ENCODE peak calls at places on chromosomes 5 and 9, in six cellular contexts. A is cardiac muscle cell, I is dorsolateral prefrontal cortex, P is transverse colon, E is mammary epithelial cell, W is bronchial epithelial cell. T is an unnamed sample.

GRCh38 chr5:87770601-87771121 is 357.9 kb upstream of the CCNH start:
- DNase-seq in A (no peak), I (peak; percentile 46), P (no peak), E (no peak), W (no peak), T (no peak)

GRCh38 chr5:8729437-8729836 is 816.4 kb downstream of the SEMA5A start:
- DNase-seq in A (no peak), I (no peak), P (no peak), E (no peak), W (no peak), T (no peak)

GRCh38 chr9:85377751-85378289 is 363.9 kb downstream of the AGTPBP1 start:
- DNase-seq in A (peak; percentile 71), I (no peak), P (no peak), E (peak; percentile 39), W (no peak), T (no peak)

GRCh38 chr9:84750152-84750865 is 80.8 kb downstream of the NTRK2 start:
- DNase-seq in A (no peak), I (no peak), P (no peak), E (peak; percentile 73), W (peak; percentile 82), T (no peak)

GRCh38 chr5:83146441-83146840 is 69.1 kb downstream of the XRCC4 start:
- DNase-seq in A (no peak), I (no peak), P (no peak), E (no peak), W (no peak), T (no peak)

GRCh38 chr5:68548959-68549676 is 333.6 kb downstream of the PIK3R1 start:
- DNase-seq in A (no peak), I (no peak), P (no peak), E (peak; percentile 76), W (no peak), T (no peak)

GRCh38 chr9:14945351-14945750 is 35.1 kb upstream of the FREM1 start:
- DNase-seq in A (no peak), I (no peak), P (no peak), E (no peak), W (no peak), T (no peak)

GRCh38 chr5:38541174-38541724 is 15.2 kb downstream of the LIFR start:
- DNase-seq in A (no peak), I (no peak), P (no peak), E (no peak), W (peak; percentile 68), T (no peak)

GRCh38 chr5:32058101-32058500 is 116.0 kb downstream of the GOLPH3 start:
- DNase-seq in A (no peak), I (no peak), P (no peak), E (peak; percentile 68), W (peak; percentile 72), T (no peak)

GRCh38 chr9:89594811-89595550 is 9.8 kb upstream of the GADD45G start:
- DNase-seq in A (no peak), I (no peak), P (no peak), E (no peak), W (no peak), T (no peak)

GRCh38 chr9:111298831-111299603 is 31.0 kb downstream of the OR2K2 start:
- DNase-seq in A (peak; percentile 40), I (no peak), P (peak; percentile 11), E (peak; percentile 39), W (peak; percentile 61), T (peak; percentile 11)

GRCh38 chr5:88889165-88890069 is 6.4 kb upstream of the MEF2C start:
- DNase-seq in A (peak; percentile 71), I (peak; percentile 63), P (peak; percentile 62), E (no peak), W (no peak), T (no peak)

GRCh38 chr9:78365979-78366697 is 69.2 kb downstream of the PSAT1 start:
- DNase-seq in A (peak; percentile 22), I (no peak), P (no peak), E (no peak), W (peak; percentile 18), T (no peak)

GRCh38 chr5:96743065-96743768 is 64.5 kb downstream of the ERAP1 start:
- DNase-seq in A (no peak), I (no peak), P (no peak), E (peak; percentile 46), W (peak; percentile 58), T (no peak)

GRCh38 chr5:155264809-155265208 is 251.3 kb downstream of the KIF4B start:
- DNase-seq in A (no peak), I (no peak), P (no peak), E (no peak), W (no peak), T (no peak)

GRCh38 chr5:132776077-132776931 is 735 bp downstream of the SEPTIN8 start:
- DNase-seq in A (peak; percentile 35), I (peak; percentile 69), P (peak; percentile 49), E (peak; percentile 14), W (no peak), T (no peak)

GRCh38 chr5:132777209-132778069 is at the start of gene SEPTIN8:
- DNase-seq in A (peak; percentile 79), I (no peak), P (peak; percentile 59), E (peak; percentile 29), W (no peak), T (peak; percentile 14)

GRCh38 chr5:132775439-132776076 is 1.5 kb downstream of the SEPTIN8 start:
- DNase-seq in A (peak; percentile 16), I (no peak), P (no peak), E (peak; percentile 15), W (no peak), T (no peak)

GRCh38 chr5:132778129-132778528 is 1.1 kb upstream of the SEPTIN8 start:
- DNase-seq in A (no peak), I (no peak), P (no peak), E (no peak), W (no peak), T (no peak)

GRCh38 chr5:132776932-132777208 is 169 bp downstream of the SEPTIN8 start:
- DNase-seq in A (no peak), I (no peak), P (no peak), E (no peak), W (no peak), T (no peak)
- H3K27me3 ChIP-seq in A (peaks cover 45% of the 10 kb centered on the region), I (no peaks in the 10 kb centered on the region), P (no peaks in the 10 kb centered on the region), E (no peaks in the 10 kb centered on the region), W (no peaks in the 10 kb centered on the region), T (no peaks in the 10 kb centered on the region)

GRCh38 chr5:169495252-169495548 is 88.4 kb upstream of the SPDL1 start:
- DNase-seq in A (no peak), I (no peak), P (no peak), E (no peak), W (no peak), T (no peak)
- H3K27me3 ChIP-seq in A (no peaks in the 10 kb centered on the region), I (no peaks in the 10 kb centered on the region), P (no peaks in the 10 kb centered on the region), E (no peaks in the 10 kb centered on the region), W (no peaks in the 10 kb centered on the region), T (no peaks in the 10 kb centered on the region)

DNA sequence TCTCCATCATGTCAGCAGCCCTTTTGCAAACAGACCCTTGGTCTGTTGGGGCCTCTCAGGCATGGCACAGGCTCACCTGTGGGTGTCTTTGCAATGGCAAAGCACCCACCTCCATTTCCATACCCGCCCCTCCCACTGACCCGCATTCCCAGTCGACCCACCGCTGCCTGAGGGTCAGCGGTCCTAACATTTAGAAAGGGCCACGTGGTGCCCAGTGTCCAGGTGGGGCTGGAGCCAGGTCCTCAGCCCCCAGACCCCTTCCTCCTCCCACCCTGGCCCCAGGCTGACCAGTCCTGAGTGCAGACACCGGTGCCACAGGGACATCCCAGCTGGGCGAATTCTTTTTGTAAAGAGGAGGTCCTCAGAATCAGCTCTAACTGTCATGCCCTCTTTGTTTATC is 43.3 kb upstream of the CEP72 start:
- DNase-seq in A (no peak), I (no peak), P (no peak), E (no peak), W (no peak), T (no peak)
- H3K27me3 ChIP-seq in A (peaks cover 6% of the 10 kb centered on the region), I (peaks cover 54% of the 10 kb centered on the region), P (peaks cover 64% of the 10 kb centered on the region), E (peaks cover 7% of the 10 kb centered on the region), W (peaks cover 4% of the 10 kb centered on the region), T (no peaks in the 10 kb centered on the region)

DNA sequence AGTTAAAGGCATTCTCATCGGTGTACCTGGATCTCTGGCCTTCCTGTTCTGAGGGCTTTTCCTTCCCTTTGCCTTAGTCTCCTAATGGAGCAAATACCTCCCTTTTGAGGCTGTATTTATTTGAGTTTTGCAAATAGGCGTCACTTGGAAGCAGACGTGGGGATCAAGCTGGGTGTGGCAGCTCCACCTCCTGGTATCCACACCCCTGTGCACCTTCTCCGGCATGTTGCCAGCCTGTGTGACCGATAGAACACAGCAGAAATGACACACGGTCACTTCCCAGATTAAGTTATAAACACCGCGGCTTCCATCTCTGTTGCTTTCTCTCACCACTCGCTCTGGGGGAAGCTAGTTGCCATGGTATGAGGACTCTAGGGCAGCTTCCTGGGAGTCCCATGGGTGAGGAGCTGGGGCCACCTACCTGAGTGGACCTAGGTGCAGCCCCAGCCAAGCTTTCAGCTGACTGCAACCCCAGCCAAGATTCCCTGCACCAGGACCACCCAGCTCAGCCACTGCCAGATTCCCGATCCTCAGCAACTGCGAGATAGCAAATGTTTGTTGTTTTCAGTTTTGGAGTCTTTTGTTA is 214.4 kb upstream of the MVB12B start:
- DNase-seq in A (no peak), I (no peak), P (peak; percentile 36), E (no peak), W (no peak), T (no peak)
- H3K27me3 ChIP-seq in A (no peaks in the 10 kb centered on the region), I (peaks cover 18% of the 10 kb centered on the region), P (peaks cover 18% of the 10 kb centered on the region), E (peaks cover 14% of the 10 kb centered on the region), W (no peaks in the 10 kb centered on the region), T (no peaks in the 10 kb centered on the region)

GRCh38 chr5:141872496-141873356 is 5.5 kb downstream of the PCDH1 start:
- DNase-seq in A (no peak), I (no peak), P (no peak), E (no peak), W (no peak), T (no peak)
- H3K27me3 ChIP-seq in A (peaks cover 46% of the 10 kb centered on the region), I (no peaks in the 10 kb centered on the region), P (peaks cover 38% of the 10 kb centered on the region), E (no peaks in the 10 kb centered on the region), W (no peaks in the 10 kb centered on the region), T (peaks cover 8% of the 10 kb centered on the region)

GRCh38 chr5:525916-526315 is 1.7 kb upstream of the SLC9A3 start:
- DNase-seq in A (no peak), I (no peak), P (no peak), E (no peak), W (no peak), T (no peak)

GRCh38 chr5:524442-525163 is at the start of gene SLC9A3:
- DNase-seq in A (no peak), I (no peak), P (no peak), E (no peak), W (no peak), T (no peak)

GRCh38 chr5:525164-525761 is 1.0 kb upstream of the SLC9A3 start:
- DNase-seq in A (no peak), I (no peak), P (no peak), E (no peak), W (no peak), T (no peak)

GRCh38 chr5:527646-528591 is 3.7 kb upstream of the SLC9A3 start:
- DNase-seq in A (no peak), I (no peak), P (no peak), E (no peak), W (no peak), T (no peak)

DNA sequence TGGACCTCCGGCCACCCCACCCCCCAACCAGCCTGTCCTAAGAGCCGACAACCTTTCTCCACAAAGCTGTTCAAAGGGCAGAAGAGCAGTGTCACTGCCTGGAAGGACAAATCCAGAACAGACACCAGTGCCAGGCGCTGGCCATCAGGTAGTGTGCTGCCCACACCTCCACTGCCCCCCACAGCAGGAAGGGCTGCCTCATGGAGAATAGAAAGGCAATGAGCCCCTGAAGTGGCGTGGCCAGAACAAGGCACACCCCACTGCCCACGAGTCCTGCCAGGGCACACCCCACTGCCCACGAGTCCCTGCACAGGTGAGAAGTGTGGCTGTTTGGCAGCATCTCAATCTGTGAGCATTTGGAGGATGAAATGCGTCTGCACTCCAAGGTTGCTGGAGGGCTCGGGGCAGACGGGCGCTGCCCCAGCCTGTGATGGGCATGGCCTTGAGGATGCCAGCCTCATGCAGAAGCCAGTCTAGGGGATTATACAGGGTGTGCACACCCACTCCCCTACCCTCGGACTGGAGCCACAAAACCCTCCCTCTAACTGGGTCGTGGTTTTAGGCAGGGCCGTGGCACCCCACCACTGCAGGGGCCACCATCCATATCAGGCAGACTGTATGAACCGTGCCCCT is 2.3 kb upstream of the SLC9A3 start:
- DNase-seq in A (no peak), I (no peak), P (no peak), E (no peak), W (no peak), T (no peak)
- H3K27me3 ChIP-seq in A (peaks cover 100% of the 10 kb centered on the region), I (peaks cover 87% of the 10 kb centered on the region), P (peaks cover 100% of the 10 kb centered on the region), E (peaks cover 48% of the 10 kb centered on the region), W (peaks cover 52% of the 10 kb centered on the region), T (peaks cover 4% of the 10 kb centered on the region)